ENCODE peak calls at places on chromosomes 1 and 21, in ten cellular contexts. V, J, Z, E, A, G, K, L, M and N are unnamed samples.

GRCh38 chr1:199946305-199947155 is 81.0 kb upstream of the NR5A2 start:
- DNase-seq in G (no peak), K (no peak), L (no peak), J (no peak), A (no peak), E (no peak), V (no peak), M (no peak), Z (no peak), N (no peak)

GRCh38 chr1:225814381-225814780 is 4.5 kb downstream of the EPHX1 start:
- DNase-seq in L (no peak), J (no peak), G (no peak), V (no peak), Z (no peak), E (no peak), M (no peak), A (no peak), K (no peak), N (no peak)

GRCh38 chr1:183585038-183585437 is 5.2 kb downstream of the NCF2 start:
- DNase-seq in Z (no peak), E (no peak), K (no peak), J (no peak), A (no peak), L (no peak), V (no peak), G (no peak), M (no peak), N (peak; percentile 15)

GRCh38 chr1:11990303-11991032 is 10.2 kb downstream of the MFN2 start:
- DNase-seq in K (no peak), G (no peak), J (no peak), M (no peak), Z (no peak), E (no peak), A (no peak), V (no peak), L (no peak), N (peak; percentile 75)

GRCh38 chr1:10796029-10796944 is at the start of gene CASZ1:
- DNase-seq in A (peak; percentile 92), G (peak; percentile 71), V (peak; percentile 70), M (peak; percentile 99), E (peak; percentile 91), L (no peak), J (peak; percentile 93), Z (peak; percentile 88), K (no peak), N (peak; percentile 89)

GRCh38 chr1:42479621-42480020 is 16.5 kb downstream of the CCDC30 start:
- DNase-seq in K (no peak), L (no peak), Z (peak; percentile 39), M (no peak), E (no peak), V (no peak), A (no peak), G (no peak), J (no peak), N (peak; percentile 55)

GRCh38 chr1:239677362-239677761 is 291.0 kb downstream of the CHRM3 start:
- DNase-seq in G (no peak), Z (peak; percentile 24), V (no peak), K (no peak), J (no peak), A (no peak), L (no peak), E (no peak), M (no peak), N (peak; percentile 25)

GRCh38 chr1:241614572-241614971 is 25.6 kb downstream of the CHML start:
- DNase-seq in K (no peak), V (no peak), J (no peak), G (no peak), M (no peak), A (no peak), L (no peak), Z (no peak), E (no peak), N (no peak)

GRCh38 chr21:36551731-36552457 is 72.0 kb upstream of the CLDN14 start:
- DNase-seq in K (no peak), G (peak; percentile 26), A (no peak), Z (peak; percentile 73), J (no peak), M (peak; percentile 83), L (no peak), E (no peak), V (no peak), N (no peak)